ENCODE peak calls at places on chromosomes 2 and 18, in ten cellular contexts. M is K562, Z is transverse colon, U is HepG2, I is SK-N-SH, L is sigmoid colon, E is suprapubic skin, V is GM12878, T is upper lobe of left lung, K is H1. F is an unnamed sample.

GRCh38 chr2:3102081-3102914 is 275.3 kb downstream of the EIPR1 start:
- DNase-seq in M (no peak), Z (no peak), U (no peak), I (peak; percentile 53), L (no peak), E (peak; percentile 55), V (no peak), T (peak; percentile 52), K (no peak), F (no peak)

GRCh38 chr18:62825382-62825781 is 110.0 kb downstream of the PHLPP1 start:
- DNase-seq in M (no peak), Z (no peak), U (no peak), I (no peak), L (no peak), E (no peak), V (no peak), T (no peak), K (no peak), F (no peak)

GRCh38 chr18:49628993-49629795 is 67.3 kb downstream of the LIPG start:
- DNase-seq in M (no peak), Z (peak; percentile 22), U (peak; percentile 28), I (no peak), L (no peak), E (no peak), V (no peak), T (peak; percentile 86), K (no peak), F (peak; percentile 35)

GRCh38 chr2:229780856-229781773 is 66.8 kb upstream of the DNER start:
- DNase-seq in M (peak; percentile 29), Z (no peak), U (peak; percentile 43), I (peak; percentile 49), L (no peak), E (no peak), V (no peak), T (no peak), K (no peak), F (no peak)

GRCh38 chr2:128535928-128536327 is 217.3 kb upstream of the HS6ST1 start:
- DNase-seq in M (no peak), Z (no peak), U (peak; percentile 23), I (no peak), L (no peak), E (peak; percentile 47), V (no peak), T (no peak), K (no peak), F (no peak)

GRCh38 chr2:235160281-235160805 is 208.5 kb downstream of the SH3BP4 start:
- DNase-seq in M (no peak), Z (no peak), U (no peak), I (no peak), L (no peak), E (no peak), V (no peak), T (no peak), K (no peak), F (no peak)

GRCh38 chr18:9831046-9831722 is 54.6 kb upstream of the TXNDC2 start:
- DNase-seq in M (no peak), Z (no peak), U (no peak), I (no peak), L (no peak), E (no peak), V (no peak), T (peak; percentile 45), K (no peak), F (no peak)

GRCh38 chr2:31859959-31860358 is 150.8 kb downstream of the MEMO1 start:
- DNase-seq in M (no peak), Z (no peak), U (no peak), I (no peak), L (no peak), E (no peak), V (no peak), T (no peak), K (no peak), F (no peak)

GRCh38 chr2:240820014-240820606 is at the start of gene KIF1A:
- DNase-seq in M (no peak), Z (no peak), U (no peak), I (peak; percentile 98), L (no peak), E (peak; percentile 57), V (no peak), T (peak; percentile 84), K (no peak), F (peak; percentile 33)

GRCh38 chr2:175111200-175111657 is 56.8 kb downstream of the ATF2 start:
- DNase-seq in M (peak; percentile 37), Z (no peak), U (peak; percentile 61), I (peak; percentile 51), L (no peak), E (no peak), V (peak; percentile 7), T (no peak), K (no peak), F (no peak)

GRCh38 chr18:32911660-32912284 is 138.9 kb upstream of the KLHL14 start:
- DNase-seq in M (no peak), Z (no peak), U (no peak), I (no peak), L (no peak), E (no peak), V (no peak), T (no peak), K (no peak), F (no peak)

GRCh38 chr18:27887711-27888495 is 289.0 kb downstream of the CDH2 start:
- DNase-seq in M (no peak), Z (no peak), U (no peak), I (no peak), L (no peak), E (no peak), V (no peak), T (no peak), K (no peak), F (no peak)

GRCh38 chr2:172095905-172096660 is 6.6 kb downstream of the DLX2 start:
- DNase-seq in M (no peak), Z (no peak), U (no peak), I (peak; percentile 55), L (no peak), E (no peak), V (no peak), T (peak; percentile 73), K (no peak), F (no peak)

GRCh38 chr2:39492095-39492590 is 55.1 kb upstream of the MAP4K3 start:
- DNase-seq in M (peak; percentile 46), Z (no peak), U (peak; percentile 94), I (no peak), L (no peak), E (no peak), V (peak; percentile 91), T (no peak), K (no peak), F (no peak)
- H3K4me3 ChIP-seq in M (no peak overlapping the region), Z (no peak overlapping the region), U (no peak overlapping the region), I (no peak overlapping the region), L (no peak overlapping the region), E (no peak overlapping the region), V (peak overlapping the region; percentile 24), T (no peak overlapping the region), K (no peak overlapping the region), F (no peak overlapping the region)

DNA sequence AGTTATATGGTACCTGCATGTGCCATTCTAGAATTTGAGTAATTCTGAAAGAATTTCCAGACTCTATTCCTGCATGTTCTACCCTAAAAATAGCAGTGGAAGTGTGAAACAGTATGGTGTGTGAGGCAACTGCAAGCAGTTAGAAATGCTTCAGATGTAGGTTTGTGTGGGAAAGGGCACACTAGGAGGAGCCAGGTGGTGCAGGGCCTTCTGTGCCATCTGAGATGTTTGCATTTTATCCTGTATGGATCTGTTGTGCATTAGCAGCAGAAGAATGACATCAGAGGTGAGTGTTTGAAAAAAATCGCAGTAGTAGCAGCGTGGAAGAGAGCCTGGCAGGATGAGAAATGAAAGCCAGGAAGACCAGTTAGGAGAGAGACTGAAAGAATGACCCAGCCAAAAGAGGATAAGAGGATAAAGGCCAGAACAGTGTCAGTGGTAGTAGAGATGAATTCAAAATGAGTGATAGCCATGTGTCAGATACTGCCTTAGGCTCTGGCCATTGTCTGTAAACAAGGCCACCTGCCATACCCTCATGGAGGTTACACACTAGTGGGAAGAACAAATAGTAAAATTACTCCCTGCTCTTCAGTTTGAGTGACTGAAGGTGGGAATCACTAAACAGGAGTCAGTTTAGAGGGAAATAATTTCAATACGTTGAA is 142.2 kb downstream of the PKP4 start:
- DNase-seq in M (no peak), Z (no peak), U (no peak), I (peak; percentile 25), L (no peak), E (no peak), V (no peak), T (no peak), K (no peak), F (no peak)
- TF ChIP-seq EP300 in M (no peak), Z (no peak), U (no peak), I (no peak), L (no peak), E (no peak), V (no peak), T (no peak), K (no peak), F (no peak)

DNA sequence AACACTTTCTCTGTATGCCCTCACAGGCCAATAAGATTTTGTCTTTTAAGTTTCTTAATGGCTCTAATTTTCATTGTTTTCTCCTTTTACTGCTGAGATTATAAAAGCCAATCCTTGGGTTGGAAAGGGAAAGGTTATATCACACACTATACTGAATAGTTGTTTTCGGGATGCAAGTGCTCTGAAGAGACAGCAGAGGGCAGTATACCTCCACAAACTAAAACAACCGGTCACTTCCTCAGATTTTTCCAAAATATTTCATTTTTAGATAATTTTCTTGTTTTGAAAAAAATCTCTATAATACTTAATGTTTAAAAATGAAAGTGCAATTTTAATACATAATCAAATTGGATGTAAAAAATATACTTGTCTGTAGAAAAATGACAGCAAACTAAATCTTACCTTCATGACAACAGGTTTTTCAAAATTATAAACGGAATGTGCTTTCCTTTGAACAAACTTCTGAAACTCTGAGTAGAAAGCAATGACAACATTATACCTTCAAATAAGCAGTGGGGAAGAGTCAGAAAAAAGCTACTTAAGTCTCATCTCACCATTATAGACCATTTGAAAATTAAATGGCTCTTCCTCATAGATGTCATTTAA is 82.7 kb downstream of the ORC4 start:
- DNase-seq in M (peak; percentile 17), Z (no peak), U (peak; percentile 40), I (peak; percentile 16), L (no peak), E (no peak), V (no peak), T (no peak), K (no peak), F (no peak)
- TF ChIP-seq POLR2AphosphoS5 in M (no peak), Z (no peak), U (no peak), I (no peak), L (peak; percentile 7), E (no peak), V (no peak), T (no peak), K (no peak), F (no peak)

GRCh38 chr2:162838141-162838500 is 446 bp downstream of the KCNH7 start:
- DNase-seq in M (no peak), Z (no peak), U (no peak), I (no peak), L (no peak), E (no peak), V (no peak), T (no peak), K (no peak), F (no peak)
- H3K4me3 ChIP-seq in M (no peak overlapping the region), Z (no peak overlapping the region), U (no peak overlapping the region), I (peak overlapping the region; percentile 36), L (no peak overlapping the region), E (no peak overlapping the region), V (no peak overlapping the region), T (no peak overlapping the region), K (peak overlapping the region; percentile 71), F (peak overlapping the region; percentile 23)

DNA sequence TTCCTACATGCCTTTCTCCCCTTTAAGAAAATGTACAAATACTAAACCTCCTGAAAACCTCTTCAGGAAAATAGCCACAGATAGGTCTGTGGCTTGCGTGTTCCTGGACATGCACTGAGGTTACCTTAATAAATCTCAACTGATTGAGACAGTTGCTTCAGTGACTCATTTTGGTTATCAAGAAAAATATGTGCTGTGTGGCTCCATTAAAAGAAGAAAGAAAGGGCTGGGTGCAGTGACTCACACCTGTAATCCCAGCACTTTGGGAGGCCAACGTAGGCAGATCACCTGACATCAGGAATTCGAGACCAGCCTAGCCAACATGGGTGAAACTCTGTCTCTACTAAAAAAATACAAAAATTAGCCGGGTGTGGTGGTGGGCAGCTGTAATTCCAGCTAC is 27.1 kb downstream of the CREG2 start:
- DNase-seq in M (no peak), Z (no peak), U (no peak), I (no peak), L (no peak), E (no peak), V (no peak), T (no peak), K (no peak), F (no peak)
- TF ChIP-seq EP300 in M (no peak), Z (no peak), U (no peak), I (no peak), L (no peak), E (no peak), V (no peak), T (no peak), K (no peak), F (no peak)

F was measured in stomach.